ENCODE peak calls at places on chromosomes 1 and 21, in ten cellular contexts. X is heart left ventricle, L is breast epithelium, J is uterus, F is esophagus muscularis mucosa, K is endothelial cell of umbilical vein, A is spleen, O is NB4, W is ovary, T is tibial nerve. Z is an unnamed sample.

GRCh38 chr1:210292276-210292851 is 36.3 kb upstream of the HHAT start:
- DNase-seq in X (peak), L (peak), J (peak), F (no peak), K (peak), A (peak), O (no peak), W (peak), T (peak), Z (peak)

GRCh38 chr21:37364722-37365121 is 1.9 kb upstream of the DYRK1A start:
- DNase-seq in X (no peak), L (no peak), J (no peak), F (no peak), K (no peak), A (no peak), O (peak), W (no peak), T (no peak), Z (no peak)

GRCh38 chr1:226674892-226675719 is 64.0 kb downstream of the ITPKB start:
- DNase-seq in X (peak), L (no peak), J (no peak), F (no peak), K (peak), A (peak), O (peak), W (no peak), T (peak), Z (no peak)

GRCh38 chr1:153805042-153805745 is 30.0 kb downstream of the SLC27A3 start:
- DNase-seq in X (peak), L (no peak), J (no peak), F (no peak), K (peak), A (peak), O (peak), W (no peak), T (peak), Z (peak)

GRCh38 chr1:111197598-111198289 is 2.7 kb downstream of the DENND2D start:
- DNase-seq in X (no peak), L (no peak), J (no peak), F (peak), K (no peak), A (peak), O (peak), W (no peak), T (no peak), Z (no peak)

GRCh38 chr1:68355614-68356013 is 94.1 kb downstream of the RPE65 start:
- DNase-seq in X (no peak), L (no peak), J (no peak), F (no peak), K (no peak), A (no peak), O (no peak), W (no peak), T (no peak), Z (no peak)

GRCh38 chr1:92755541-92756351 is 29.2 kb downstream of the EVI5 start:
- DNase-seq in X (peak), L (no peak), J (peak), F (no peak), K (no peak), A (no peak), O (no peak), W (peak), T (no peak), Z (no peak)

GRCh38 chr1:114982251-114982650 is 47.4 kb upstream of the TSHB start:
- DNase-seq in X (no peak), L (no peak), J (no peak), F (no peak), K (no peak), A (no peak), O (no peak), W (no peak), T (no peak), Z (no peak)

GRCh38 chr1:221708987-221709386 is 32.9 kb downstream of the DUSP10 start:
- DNase-seq in X (peak), L (no peak), J (peak), F (no peak), K (peak), A (no peak), O (peak), W (no peak), T (no peak), Z (no peak)

GRCh38 chr1:54777431-54777830 is 13.1 kb upstream of the PARS2 start:
- DNase-seq in X (no peak), L (no peak), J (no peak), F (no peak), K (no peak), A (no peak), O (peak), W (no peak), T (no peak), Z (no peak)

GRCh38 chr1:208238710-208239517 is 5.3 kb downstream of the PLXNA2 start:
- DNase-seq in X (peak), L (no peak), J (no peak), F (no peak), K (peak), A (no peak), O (peak), W (peak), T (no peak), Z (peak)

GRCh38 chr1:161781995-161782394 is 15.9 kb downstream of the ATF6 start:
- DNase-seq in X (no peak), L (no peak), J (no peak), F (no peak), K (no peak), A (no peak), O (no peak), W (no peak), T (no peak), Z (no peak)

GRCh38 chr1:90174246-90174645 is 179.3 kb downstream of the ZNF326 start:
- DNase-seq in X (no peak), L (no peak), J (no peak), F (no peak), K (no peak), A (no peak), O (no peak), W (no peak), T (no peak), Z (no peak)

GRCh38 chr1:169933999-169934725 is 40.5 kb upstream of the SCYL3 start:
- DNase-seq in X (no peak), L (no peak), J (no peak), F (no peak), K (peak), A (no peak), O (no peak), W (no peak), T (no peak), Z (no peak)

GRCh38 chr1:27528701-27529637 is 39.0 kb upstream of the WASF2 start:
- DNase-seq in X (peak), L (no peak), J (peak), F (no peak), K (peak), A (no peak), O (peak), W (peak), T (peak), Z (peak)
- TF ChIP-seq POLR2A in X (no peak), L (no peak), J (peak), F (no peak), K (no peak), A (no peak), O (no peak), W (peak), T (peak), Z (peak)

GRCh38 chr1:20786310-20787099 is 602 bp downstream of the HP1BP3 start:
- DNase-seq in X (peak), L (peak), J (peak), F (peak), K (peak), A (peak), O (peak), W (peak), T (peak), Z (peak)

GRCh38 chr1:20785907-20786309 is 1.2 kb downstream of the HP1BP3 start:
- DNase-seq in X (peak), L (no peak), J (no peak), F (peak), K (no peak), A (no peak), O (no peak), W (no peak), T (no peak), Z (peak)

GRCh38 chr1:20787775-20788488 is 825 bp upstream of the HP1BP3 start:
- DNase-seq in X (no peak), L (no peak), J (no peak), F (peak), K (peak), A (no peak), O (peak), W (no peak), T (no peak), Z (no peak)

GRCh38 chr1:20788489-20788795 is 1.3 kb upstream of the HP1BP3 start:
- DNase-seq in X (no peak), L (no peak), J (no peak), F (peak), K (no peak), A (no peak), O (peak), W (no peak), T (no peak), Z (no peak)

DNA sequence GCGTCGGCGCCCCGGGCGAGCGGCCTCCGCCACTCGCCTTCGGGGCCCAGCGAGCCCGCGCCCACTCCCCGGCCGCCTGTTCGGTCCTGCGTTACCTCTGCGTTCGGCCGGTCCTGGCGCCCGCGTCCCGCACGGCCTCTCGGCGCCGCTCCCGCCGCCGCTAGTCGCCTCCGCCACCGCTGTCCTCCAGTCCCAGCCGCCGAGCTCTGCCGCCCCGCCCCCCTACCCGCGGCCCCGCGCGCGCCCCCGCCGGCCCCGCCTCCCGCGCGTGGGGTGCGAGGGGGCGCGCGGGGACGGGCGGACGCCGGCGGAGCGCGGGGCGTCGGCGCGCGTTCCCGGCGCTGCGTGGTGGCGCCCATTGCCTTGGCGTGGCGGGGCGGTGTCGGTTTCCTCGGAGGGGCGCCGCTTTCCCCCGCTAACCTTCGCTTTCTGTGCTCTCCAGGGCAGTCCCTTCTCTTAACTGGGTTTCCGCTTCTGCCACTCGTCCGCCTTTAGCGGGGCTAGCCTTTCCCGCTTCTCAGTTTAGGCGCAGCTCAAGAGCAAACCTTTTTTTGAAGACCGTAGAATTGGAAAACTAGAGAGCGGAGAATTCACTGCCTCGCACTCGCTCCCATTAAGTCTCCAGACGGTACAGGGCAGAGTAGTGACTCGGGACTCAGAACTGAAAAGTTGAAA is at the start of gene HP1BP3:
- DNase-seq in X (peak), L (peak), J (peak), F (peak), K (peak), A (peak), O (peak), W (peak), T (peak), Z (peak)
- TF ChIP-seq POLR2A in X (no peak), L (no peak), J (peak), F (no peak), K (peak), A (no peak), O (peak), W (peak), T (peak), Z (peak)

GRCh38 chr1:36160949-36161485 is 5.1 kb downstream of the MAP7D1 start:
- DNase-seq in X (peak), L (no peak), J (peak), F (no peak), K (peak), A (peak), O (peak), W (peak), T (peak), Z (no peak)
- TF ChIP-seq POLR2A in X (no peak), L (no peak), J (no peak), F (no peak), K (peak), A (no peak), O (peak), W (no peak), T (no peak), Z (no peak)

DNA sequence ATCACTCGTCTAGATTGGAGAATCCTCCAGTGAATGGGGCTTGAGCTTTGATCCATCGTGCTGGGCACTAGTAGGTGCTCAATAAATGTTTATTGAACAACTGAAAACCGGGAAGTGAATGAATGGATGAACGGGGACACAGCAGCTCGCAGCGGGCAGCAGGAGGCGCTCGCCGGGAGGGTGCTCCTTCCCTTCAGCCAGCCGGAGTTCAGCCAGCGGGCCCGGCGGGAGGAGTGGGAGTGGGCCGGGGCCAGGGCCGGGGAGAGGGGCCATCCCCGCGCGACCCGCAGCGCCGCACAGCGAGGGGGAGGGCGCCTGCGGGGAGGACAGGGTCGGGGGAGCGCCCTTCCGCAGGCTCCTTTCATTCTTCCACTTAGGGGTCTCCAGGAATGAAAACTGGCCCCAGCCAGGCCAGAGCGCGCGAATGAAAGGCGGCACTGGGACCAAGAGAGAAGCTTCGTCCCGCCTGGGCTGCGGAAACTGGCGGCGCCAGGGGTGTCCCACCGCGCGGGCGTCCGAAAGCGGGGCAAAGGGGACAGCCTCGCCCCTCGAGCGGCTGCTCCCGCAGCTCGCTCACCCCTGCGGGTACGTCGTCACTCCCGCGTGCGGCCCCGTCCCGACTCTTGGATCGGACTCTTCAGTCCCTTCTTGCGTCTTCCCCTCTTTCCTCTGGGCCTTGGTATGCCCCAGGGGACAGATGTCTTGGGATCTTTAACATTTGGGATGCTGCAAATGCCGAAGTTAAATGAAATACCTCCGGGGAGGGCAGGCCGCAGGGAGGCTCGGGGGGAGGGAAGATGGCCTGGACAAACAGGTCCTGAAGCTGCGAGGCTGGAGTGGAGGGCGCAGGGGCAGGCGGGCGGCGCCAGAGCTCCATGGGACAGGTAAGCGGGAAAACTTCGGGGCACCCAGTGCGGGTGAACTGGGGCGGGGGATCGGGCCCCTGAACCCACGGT is 3.6 kb upstream of the INAVA start:
- DNase-seq in X (no peak), L (no peak), J (no peak), F (no peak), K (peak), A (peak), O (no peak), W (no peak), T (no peak), Z (peak)
- TF ChIP-seq POLR2A in X (no peak), L (no peak), J (no peak), F (no peak), K (no peak), A (no peak), O (no peak), W (no peak), T (no peak), Z (no peak)

DNA sequence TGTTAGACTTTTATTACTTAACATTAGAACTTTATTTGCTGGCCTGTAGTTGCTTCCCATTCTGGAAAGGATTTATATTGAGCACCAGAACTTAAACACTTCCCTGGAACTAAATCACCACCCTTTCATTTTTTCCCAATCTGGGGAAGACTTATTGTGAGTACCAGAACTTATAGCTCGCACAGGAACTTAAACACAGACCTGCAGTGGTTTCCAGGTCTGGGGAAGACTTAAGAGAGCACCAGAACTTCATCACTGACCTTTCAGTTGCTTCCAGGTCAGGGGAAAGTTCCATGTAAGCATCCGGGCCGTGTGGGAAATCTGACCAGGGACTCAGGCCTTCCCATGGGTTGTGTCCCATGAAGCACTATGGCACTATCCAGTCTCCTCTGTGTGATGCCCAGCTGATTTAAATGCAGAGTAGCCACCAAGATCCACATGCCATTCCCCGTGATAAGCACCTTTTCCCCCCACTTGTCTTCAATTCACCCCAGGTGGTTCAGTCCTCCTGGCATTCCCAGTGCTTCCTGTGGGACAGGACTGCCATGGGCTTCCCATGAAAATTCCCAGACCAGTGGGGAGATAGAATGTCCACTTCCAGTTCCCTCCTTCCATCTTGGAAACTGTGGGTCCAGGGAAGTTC is 48.9 kb downstream of the C4BPA start:
- DNase-seq in X (no peak), L (no peak), J (no peak), F (no peak), K (no peak), A (no peak), O (no peak), W (no peak), T (no peak), Z (no peak)
- TF ChIP-seq POLR2A in X (no peak), L (no peak), J (no peak), F (no peak), K (no peak), A (no peak), O (no peak), W (no peak), T (no peak), Z (no peak)

GRCh38 chr1:32331549-32331948 is 4.5 kb downstream of the MARCKSL1 start:
- DNase-seq in X (no peak), L (no peak), J (no peak), F (no peak), K (no peak), A (no peak), O (no peak), W (no peak), T (no peak), Z (no peak)
- TF ChIP-seq POLR2A in X (no peak), L (no peak), J (no peak), F (no peak), K (no peak), A (no peak), O (no peak), W (no peak), T (no peak), Z (no peak)

DNA sequence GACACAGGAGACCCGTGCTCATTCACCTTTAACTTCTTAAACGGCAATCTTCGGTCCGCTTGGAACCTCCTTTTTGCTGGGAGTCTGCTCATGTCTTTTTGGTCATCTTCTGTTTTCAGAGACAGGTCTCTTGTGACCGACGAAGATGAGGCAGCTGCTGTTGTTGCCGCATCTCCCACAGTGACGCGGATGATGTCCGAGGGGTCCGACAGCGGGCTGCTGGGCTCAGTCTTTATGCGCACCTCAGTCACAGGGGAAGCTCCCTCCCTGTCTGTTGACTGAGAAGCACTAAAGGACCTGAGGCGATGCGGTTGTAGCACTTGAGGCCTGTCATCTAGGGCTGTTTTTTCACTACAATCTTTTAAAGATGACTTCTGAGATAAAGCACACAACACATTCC is 17.6 kb downstream of the ZBTB21 start:
- DNase-seq in X (no peak), L (no peak), J (no peak), F (peak), K (no peak), A (no peak), O (no peak), W (no peak), T (no peak), Z (no peak)
- TF ChIP-seq POLR2A in X (no peak), L (no peak), J (no peak), F (no peak), K (no peak), A (no peak), O (no peak), W (no peak), T (no peak), Z (no peak)

GRCh38 chr1:23966973-23967493 is 7.4 kb downstream of the PNRC2 start:
- DNase-seq in X (no peak), L (no peak), J (no peak), F (no peak), K (no peak), A (no peak), O (no peak), W (no peak), T (no peak), Z (no peak)
- TF ChIP-seq POLR2A in X (no peak), L (no peak), J (no peak), F (no peak), K (no peak), A (no peak), O (no peak), W (no peak), T (no peak), Z (no peak)

GRCh38 chr1:174022080-174022975 is at the start of gene RC3H1:
- DNase-seq in X (peak), L (peak), J (peak), F (peak), K (peak), A (peak), O (peak), W (peak), T (peak), Z (peak)
- TF ChIP-seq POLR2A in X (peak), L (peak), J (peak), F (peak), K (peak), A (peak), O (peak), W (peak), T (peak), Z (peak)

GRCh38 chr1:12480748-12481362 is 137.2 kb downstream of the DHRS3 start:
- DNase-seq in X (no peak), L (no peak), J (no peak), F (no peak), K (peak), A (peak), O (peak), W (no peak), T (no peak), Z (no peak)
- TF ChIP-seq POLR2A in X (no peak), L (no peak), J (no peak), F (no peak), K (peak), A (no peak), O (no peak), W (no peak), T (no peak), Z (peak)

Z was measured in prostate gland.